ENCODE peak calls at places on chromosome 6, in four cellular contexts. H is right cardiac atrium, I is pancreas, E is IMR-90. P is an unnamed sample.

GRCh38 chr6:7468382-7469081 is 72.9 kb upstream of the DSP start:
- ATAC-seq in H (peak), I (peak), E (peak), P (peak)

GRCh38 chr6:4509506-4509905 is 266.7 kb upstream of the CDYL start:
- ATAC-seq in H (no peak), I (no peak), E (no peak), P (no peak)

GRCh38 chr6:34536251-34536958 is 19.7 kb downstream of the SPDEF start:
- ATAC-seq in H (no peak), I (peak), E (no peak), P (peak)

GRCh38 chr6:24313477-24314141 is 44.2 kb downstream of the DCDC2 start:
- ATAC-seq in H (no peak), I (peak), E (peak), P (no peak)

GRCh38 chr6:97150932-97151331 is 132.1 kb downstream of the MMS22L start:
- ATAC-seq in H (no peak), I (no peak), E (no peak), P (no peak)

GRCh38 chr6:49463612-49463967 is 420 bp downstream of the CENPQ start:
- ATAC-seq in H (no peak), I (peak), E (peak), P (peak)

GRCh38 chr6:55512904-55513303 is 66.1 kb downstream of the HMGCLL1 start:
- ATAC-seq in H (no peak), I (no peak), E (no peak), P (no peak)

GRCh38 chr6:66153247-66153646 is 446.2 kb upstream of the EYS start:
- ATAC-seq in H (no peak), I (no peak), E (no peak), P (no peak)

GRCh38 chr6:84763397-84764331 is 734 bp downstream of the TBX18 start:
- ATAC-seq in H (peak), I (peak), E (peak), P (peak)